ENCODE peak calls at places on chromosomes 3 and 15, in ten cellular contexts. Y is lower lobe of right lung, Z is PC-3, M is cardiac fibroblast, X is endodermal cell, F is fibroblast of pulmonary artery, U is HFF-Myc, E is kidney epithelial cell, D is uterus, W is transverse colon. P is an unnamed sample.

GRCh38 chr3:15361494-15362214 is 29.3 kb upstream of the SH3BP5 start:
- DNase-seq in Y (no peak), Z (peak; percentile 13), M (no peak), X (peak; percentile 56), F (no peak), U (no peak), E (no peak), D (no peak), W (peak; percentile 23), P (no peak)

GRCh38 chr3:134376385-134376765 is 2.1 kb upstream of the AMOTL2 start:
- DNase-seq in Y (peak; percentile 43), Z (no peak), M (no peak), X (no peak), F (no peak), U (no peak), E (no peak), D (no peak), W (no peak), P (no peak)

GRCh38 chr3:139312959-139313358 is 30.9 kb upstream of the MRPS22 start:
- DNase-seq in Y (no peak), Z (peak; percentile 64), M (no peak), X (no peak), F (peak; percentile 36), U (no peak), E (no peak), D (no peak), W (no peak), P (peak; percentile 45)

GRCh38 chr3:114586119-114586518 is 292.3 kb downstream of the TIGIT start:
- DNase-seq in Y (no peak), Z (peak; percentile 10), M (no peak), X (no peak), F (no peak), U (no peak), E (no peak), D (no peak), W (no peak), P (no peak)

GRCh38 chr15:93882133-93882532 is 349.2 kb upstream of the MCTP2 start:
- DNase-seq in Y (no peak), Z (no peak), M (no peak), X (no peak), F (no peak), U (no peak), E (no peak), D (no peak), W (no peak), P (no peak)

GRCh38 chr3:81419196-81419595 is 342.2 kb downstream of the GBE1 start:
- DNase-seq in Y (no peak), Z (peak; percentile 54), M (peak; percentile 47), X (no peak), F (peak; percentile 59), U (no peak), E (no peak), D (no peak), W (no peak), P (peak; percentile 66)

GRCh38 chr3:71998995-71999673 is 214.2 kb upstream of the PROK2 start:
- DNase-seq in Y (no peak), Z (peak; percentile 9), M (peak; percentile 62), X (no peak), F (peak; percentile 58), U (no peak), E (peak; percentile 18), D (peak; percentile 18), W (no peak), P (peak; percentile 79)

GRCh38 chr3:45944830-45945620 is 1.8 kb downstream of the CXCR6 start:
- DNase-seq in Y (no peak), Z (no peak), M (no peak), X (no peak), F (no peak), U (no peak), E (no peak), D (no peak), W (no peak), P (no peak)

GRCh38 chr3:134494539-134494938 is 8.7 kb downstream of the CEP63 start:
- DNase-seq in Y (no peak), Z (no peak), M (no peak), X (no peak), F (peak; percentile 31), U (no peak), E (no peak), D (no peak), W (no peak), P (peak; percentile 33)

GRCh38 chr3:127158614-127159221 is 34.2 kb upstream of the PRR23E start:
- DNase-seq in Y (no peak), Z (peak; percentile 36), M (peak; percentile 31), X (peak; percentile 92), F (peak; percentile 28), U (no peak), E (peak; percentile 16), D (no peak), W (no peak), P (peak; percentile 19)

DNA sequence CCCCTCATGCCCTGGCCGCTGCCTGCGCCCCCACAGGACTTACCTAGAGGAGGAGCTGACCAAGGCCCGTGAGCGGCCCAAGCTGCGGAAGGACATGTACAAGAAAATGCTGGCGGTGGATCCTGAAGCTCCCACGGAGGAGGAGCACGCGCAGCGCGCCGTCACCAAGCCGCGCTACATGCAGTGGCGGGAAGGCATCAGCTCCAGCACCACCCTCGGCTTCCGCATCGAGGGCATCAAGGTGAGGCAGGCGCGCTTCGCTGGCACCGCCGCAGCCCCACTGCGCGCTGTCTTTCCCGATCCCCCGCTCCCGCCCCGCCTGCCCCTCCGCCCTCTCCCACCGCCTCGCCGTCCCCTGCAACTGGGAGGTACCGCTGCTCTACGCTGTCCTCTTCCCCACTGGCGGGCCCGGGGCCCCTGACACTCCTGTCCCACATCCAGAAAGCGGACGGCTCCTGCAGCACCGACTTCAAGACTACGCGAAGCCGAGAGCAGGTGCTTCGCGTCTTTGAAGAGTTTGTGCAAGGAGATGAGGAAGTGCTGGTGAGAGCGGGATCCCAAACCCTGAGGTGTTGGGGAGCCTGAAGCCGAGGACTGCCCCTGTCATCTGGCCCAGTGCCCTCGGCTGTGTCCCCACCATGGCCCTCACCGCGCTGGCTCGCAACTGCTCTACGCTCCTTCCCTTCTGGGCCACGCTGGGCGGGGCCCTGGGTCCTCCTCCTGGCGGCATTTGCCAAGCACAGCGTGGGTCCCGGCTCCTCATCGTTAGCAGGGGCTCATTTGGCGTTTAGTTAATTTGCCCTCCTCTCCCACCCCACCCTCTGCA is 8.5 kb downstream of the ITPKA start:
- DNase-seq in Y (peak; percentile 62), Z (no peak), M (no peak), X (peak; percentile 79), F (no peak), U (no peak), E (no peak), D (no peak), W (no peak), P (no peak)
- H3K4me3 ChIP-seq in Y (peak overlapping the region; percentile 42), Z (no peak overlapping the region), M (no peak overlapping the region), X (peak overlapping the region; percentile 40), F (no peak overlapping the region), U (no peak overlapping the region), E (no peak overlapping the region), D (no peak overlapping the region), W (no peak overlapping the region), P (no peak overlapping the region)

GRCh38 chr3:30632065-30632464 is 25.7 kb downstream of the TGFBR2 start:
- DNase-seq in Y (no peak), Z (peak; percentile 32), M (peak; percentile 44), X (no peak), F (no peak), U (no peak), E (no peak), D (no peak), W (no peak), P (peak; percentile 67)

GRCh38 chr3:30633718-30634117 is 27.3 kb downstream of the TGFBR2 start:
- DNase-seq in Y (no peak), Z (no peak), M (no peak), X (no peak), F (no peak), U (no peak), E (no peak), D (no peak), W (no peak), P (no peak)

GRCh38 chr3:30632521-30632920 is 26.1 kb downstream of the TGFBR2 start:
- DNase-seq in Y (no peak), Z (no peak), M (no peak), X (no peak), F (no peak), U (no peak), E (no peak), D (no peak), W (no peak), P (no peak)

GRCh38 chr3:30637310-30638227 is 31.2 kb downstream of the TGFBR2 start:
- DNase-seq in Y (no peak), Z (no peak), M (no peak), X (no peak), F (no peak), U (no peak), E (no peak), D (no peak), W (no peak), P (no peak)

GRCh38 chr3:30635072-30635471 is 28.7 kb downstream of the TGFBR2 start:
- DNase-seq in Y (no peak), Z (no peak), M (no peak), X (no peak), F (no peak), U (no peak), E (no peak), D (no peak), W (no peak), P (no peak)
- TF ChIP-seq CTCF in Y (no peak), Z (no peak), M (no peak), X (no peak), F (no peak), U (no peak), E (no peak), D (no peak), W (no peak), P (no peak)

DNA sequence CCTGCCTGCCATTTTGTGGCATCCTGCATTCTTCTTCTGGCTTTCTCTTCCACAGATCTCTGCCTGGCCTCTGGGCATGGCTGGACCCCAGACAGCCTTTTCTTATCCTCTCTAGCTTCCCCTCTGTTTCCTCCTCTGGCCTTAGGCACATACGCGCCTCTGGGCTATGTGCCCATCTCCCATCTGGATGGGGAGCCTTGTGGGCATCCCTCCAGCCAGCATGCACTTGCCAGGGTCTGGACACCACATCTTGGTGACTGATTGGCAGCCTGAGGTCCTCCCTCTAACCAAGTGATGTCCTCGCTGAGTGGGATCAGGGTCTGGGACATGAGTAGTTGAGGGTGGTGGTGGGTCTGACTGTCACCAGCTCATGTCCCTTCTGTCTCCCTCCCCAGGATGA is 12.8 kb downstream of the PLEKHO2 start:
- DNase-seq in Y (no peak), Z (no peak), M (peak; percentile 54), X (no peak), F (no peak), U (no peak), E (no peak), D (no peak), W (no peak), P (peak; percentile 37)
- H3K4me3 ChIP-seq in Y (no peak overlapping the region), Z (no peak overlapping the region), M (no peak overlapping the region), X (no peak overlapping the region), F (no peak overlapping the region), U (no peak overlapping the region), E (no peak overlapping the region), D (no peak overlapping the region), W (no peak overlapping the region), P (no peak overlapping the region)

GRCh38 chr15:79887517-79887916 is 9.3 kb downstream of the MTHFS start:
- DNase-seq in Y (no peak), Z (no peak), M (peak; percentile 21), X (no peak), F (peak; percentile 18), U (no peak), E (no peak), D (no peak), W (no peak), P (peak; percentile 27)
- TF ChIP-seq CTCF in Y (no peak), Z (no peak), M (no peak), X (no peak), F (no peak), U (no peak), E (no peak), D (no peak), W (no peak), P (no peak)

P was measured in fibroblast of the aortic adventitia.